ENCODE peak calls at places on chromosomes 3 and 15, in seven cellular contexts. Y is brain microvascular endothelial cell; N is psoas muscle; R is K562; T is A549; H is CD8-positive, alpha-beta T cell; I is mucosa of descending colon. X is an unnamed sample.

GRCh38 chr3:108623504-108623903 is 34.0 kb downstream of the DZIP3 start:
- DNase-seq in H (no peak), R (no peak), I (no peak), N (no peak), T (no peak), Y (no peak), X (no peak)

GRCh38 chr15:88794001-88794400 is 9.2 kb upstream of the ACAN start:
- DNase-seq in H (no peak), T (no peak), R (no peak), N (no peak), Y (no peak), I (peak), X (no peak)

GRCh38 chr3:12430086-12430485 is 54.2 kb upstream of the TSEN2 start:
- DNase-seq in Y (no peak), N (no peak), I (no peak), R (no peak), T (no peak), H (no peak), X (no peak)

GRCh38 chr3:171712168-171712938 is 97.9 kb downstream of the PLD1 start:
- DNase-seq in N (no peak), T (peak), H (no peak), Y (peak), I (no peak), R (no peak), X (peak)

GRCh38 chr15:68387288-68388143 is 44.4 kb downstream of the ITGA11 start:
- DNase-seq in I (no peak), H (no peak), Y (no peak), R (no peak), N (no peak), T (no peak), X (no peak)

GRCh38 chr3:98612587-98612986 is 19.2 kb upstream of the CPOX start:
- DNase-seq in T (no peak), Y (no peak), H (no peak), R (no peak), I (peak), N (no peak), X (no peak)

GRCh38 chr3:63912768-63913588 is 795 bp upstream of the SCAANT1 start:
- DNase-seq in I (peak), T (peak), N (peak), Y (peak), R (peak), H (peak), X (no peak)

GRCh38 chr3:64158334-64158733 is 66.9 kb downstream of the PRICKLE2 start:
- DNase-seq in I (no peak), T (no peak), Y (no peak), R (no peak), H (no peak), N (no peak), X (no peak)

GRCh38 chr15:100836501-100836900 is 43.1 kb upstream of the ALDH1A3 start:
- DNase-seq in T (no peak), Y (no peak), I (no peak), H (no peak), R (no peak), N (no peak), X (no peak)

GRCh38 chr3:127457094-127457475 is 133.4 kb downstream of the TPRA1 start:
- DNase-seq in Y (peak), T (no peak), I (peak), R (no peak), N (peak), H (no peak), X (no peak)

GRCh38 chr3:24550588-24550987 is 55.9 kb upstream of the THRB start:
- DNase-seq in Y (no peak), N (no peak), R (no peak), I (no peak), T (no peak), H (no peak), X (no peak)

GRCh38 chr15:77830041-77830440 is 197.3 kb upstream of the LINGO1 start:
- DNase-seq in I (no peak), R (no peak), H (no peak), Y (peak), N (peak), T (no peak), X (no peak)

GRCh38 chr3:187227658-187228258 is 30.5 kb downstream of the RTP1 start:
- DNase-seq in T (peak), R (no peak), N (no peak), I (no peak), Y (peak), H (no peak), X (no peak)

GRCh38 chr3:145953316-145953715 is 207.7 kb downstream of the PLOD2 start:
- DNase-seq in H (no peak), N (no peak), R (no peak), Y (peak), I (no peak), T (no peak), X (no peak)

GRCh38 chr15:78076231-78077052 is 1.1 kb downstream of the TBC1D2B start:
- DNase-seq in N (no peak), H (no peak), I (no peak), Y (no peak), T (no peak), R (no peak), X (no peak)

GRCh38 chr3:127307431-127307830 is 19.6 kb upstream of the PRR20G start:
- DNase-seq in H (no peak), Y (no peak), N (no peak), R (no peak), I (no peak), T (no peak), X (no peak)

GRCh38 chr3:59313365-59313764 is 263.5 kb upstream of the CFAP20DC start:
- DNase-seq in N (no peak), T (peak), I (peak), Y (peak), R (peak), H (peak), X (no peak)

GRCh38 chr3:89577517-89578252 is 470.3 kb downstream of the EPHA3 start:
- DNase-seq in R (no peak), I (no peak), N (no peak), Y (no peak), H (no peak), T (no peak), X (no peak)

GRCh38 chr3:5657109-5657508 is 469.6 kb downstream of the EDEM1 start:
- DNase-seq in H (no peak), T (no peak), Y (no peak), I (no peak), N (no peak), R (no peak), X (no peak)

GRCh38 chr15:73318463-73319351 is 50.1 kb downstream of the HCN4 start:
- DNase-seq in Y (no peak), I (no peak), T (no peak), H (no peak), R (peak), N (no peak), X (no peak)

GRCh38 chr15:63060699-63061098 is 18.2 kb downstream of the TPM1 start:
- DNase-seq in Y (no peak), N (no peak), I (no peak), H (no peak), R (no peak), T (no peak), X (no peak)

GRCh38 chr3:32990116-32990515 is 38.7 kb downstream of the CCR4 start:
- DNase-seq in H (no peak), I (no peak), R (no peak), T (no peak), Y (no peak), N (no peak), X (no peak)

GRCh38 chr3:54447427-54447826 is 325.1 kb downstream of the CACNA2D3 start:
- DNase-seq in Y (no peak), N (no peak), I (peak), H (no peak), R (no peak), T (no peak), X (no peak)

GRCh38 chr3:150699068-150699635 is 4.6 kb downstream of the ERICH6 start:
- DNase-seq in N (no peak), I (peak), T (no peak), Y (peak), H (no peak), R (peak), X (no peak)

GRCh38 chr3:150703756-150704344 is at the start of gene ERICH6:
- DNase-seq in Y (peak), R (peak), I (peak), H (peak), T (peak), N (peak), X (peak)
- TF ChIP-seq CTCF in Y (peak), R (peak), I (no peak), H (no peak), T (no peak), N (no peak), X (peak)

GRCh38 chr3:140942221-140943104 is 827 bp downstream of the SLC25A36 start:
- DNase-seq in T (peak), R (peak), N (peak), H (no peak), Y (peak), I (peak), X (no peak)

GRCh38 chr3:140948460-140949249 is 7.0 kb downstream of the SLC25A36 start:
- DNase-seq in T (no peak), I (no peak), Y (no peak), N (no peak), R (no peak), H (no peak), X (no peak)

GRCh38 chr3:140941090-140941433 is 574 bp upstream of the SLC25A36 start:
- DNase-seq in T (no peak), Y (no peak), I (no peak), N (no peak), H (no peak), R (no peak), X (no peak)

GRCh38 chr3:140941434-140942220 is at the start of gene SLC25A36:
- DNase-seq in I (peak), T (peak), R (peak), N (peak), Y (peak), H (peak), X (peak)

GRCh38 chr3:140943781-140944547 is 2.3 kb downstream of the SLC25A36 start:
- DNase-seq in H (no peak), Y (no peak), N (no peak), R (no peak), T (no peak), I (peak), X (no peak)
- H3K4me3 ChIP-seq in H (peak), Y (no peak), N (peak), R (peak), T (no peak), I (no peak), X (no peak)

GRCh38 chr15:58517252-58517681 is 85.5 kb downstream of the LIPC start:
- DNase-seq in T (no peak), Y (no peak), I (no peak), H (no peak), R (no peak), N (no peak), X (no peak)
- TF ChIP-seq CTCF in T (no peak), Y (peak), I (no peak), H (no peak), R (no peak), N (no peak), X (peak)

GRCh38 chr15:84752700-84753099 is 4.3 kb downstream of the ZNF592 start:
- DNase-seq in I (no peak), T (no peak), R (no peak), H (no peak), Y (no peak), N (no peak), X (no peak)
- H3K4me3 ChIP-seq in I (no peak), T (no peak), R (no peak), H (no peak), Y (no peak), N (peak), X (no peak)

X was measured in AG09309.